ENCODE peak calls at places on chromosomes 2 and 18, in ten cellular contexts. J, T, E, L, G, O, H, I, B and V are unnamed samples.

GRCh38 chr2:209933499-209934458 is 68.7 kb upstream of the RPE start:
- DNase-seq in T (peak; percentile 85), B (no peak), I (no peak), J (peak; percentile 88), H (peak; percentile 63), L (peak; percentile 92), G (no peak), E (no peak), O (peak; percentile 79), V (peak; percentile 26)

GRCh38 chr18:21391074-21391673 is 149.1 kb downstream of the GREB1L start:
- DNase-seq in O (peak; percentile 86), L (peak; percentile 79), E (no peak), B (peak; percentile 89), J (peak; percentile 21), T (peak; percentile 21), G (peak; percentile 78), H (peak; percentile 41), I (no peak), V (peak; percentile 77)

GRCh38 chr2:70103531-70104061 is 16.3 kb downstream of the PCBP1 start:
- DNase-seq in I (no peak), G (no peak), T (no peak), L (no peak), B (no peak), E (peak; percentile 12), O (no peak), H (no peak), J (no peak), V (no peak)

GRCh38 chr2:44296653-44297052 is 21.4 kb downstream of the SLC3A1 start:
- DNase-seq in B (no peak), G (no peak), O (no peak), T (no peak), H (no peak), I (no peak), E (no peak), L (no peak), J (no peak), V (no peak)

GRCh38 chr2:221590861-221591260 is 18.8 kb upstream of the EPHA4 start:
- DNase-seq in O (no peak), J (no peak), B (no peak), I (no peak), L (no peak), G (no peak), T (no peak), H (no peak), E (no peak), V (no peak)

GRCh38 chr2:60175290-60175689 is 378.2 kb downstream of the BCL11A start:
- DNase-seq in I (no peak), E (no peak), B (no peak), H (no peak), G (no peak), O (no peak), J (no peak), T (no peak), L (no peak), V (no peak)

GRCh38 chr2:190869721-190870120 is 10.9 kb upstream of the GLS start:
- DNase-seq in H (no peak), T (no peak), O (no peak), L (no peak), I (no peak), G (no peak), E (no peak), J (no peak), B (no peak), V (no peak)

GRCh38 chr2:143802871-143803650 is 673.8 kb downstream of the ARHGAP15 start:
- DNase-seq in G (no peak), H (no peak), L (no peak), T (peak; percentile 10), J (no peak), E (peak; percentile 59), O (no peak), I (no peak), B (no peak), V (no peak)

GRCh38 chr2:9846554-9846953 is 3.3 kb downstream of the TAF1B start:
- DNase-seq in E (no peak), L (peak; percentile 69), B (no peak), O (peak; percentile 43), G (no peak), I (no peak), J (peak; percentile 27), H (peak; percentile 25), T (peak; percentile 50), V (peak; percentile 26)

GRCh38 chr2:143455317-143455716 is 326.1 kb downstream of the ARHGAP15 start:
- DNase-seq in O (no peak), I (no peak), T (no peak), B (no peak), H (no peak), G (no peak), E (no peak), J (no peak), L (no peak), V (no peak)

GRCh38 chr2:182110326-182110725 is 124.7 kb downstream of the PPP1R1C start:
- DNase-seq in G (no peak), H (no peak), I (no peak), T (no peak), J (no peak), O (no peak), B (no peak), L (no peak), E (no peak), V (no peak)

DNA sequence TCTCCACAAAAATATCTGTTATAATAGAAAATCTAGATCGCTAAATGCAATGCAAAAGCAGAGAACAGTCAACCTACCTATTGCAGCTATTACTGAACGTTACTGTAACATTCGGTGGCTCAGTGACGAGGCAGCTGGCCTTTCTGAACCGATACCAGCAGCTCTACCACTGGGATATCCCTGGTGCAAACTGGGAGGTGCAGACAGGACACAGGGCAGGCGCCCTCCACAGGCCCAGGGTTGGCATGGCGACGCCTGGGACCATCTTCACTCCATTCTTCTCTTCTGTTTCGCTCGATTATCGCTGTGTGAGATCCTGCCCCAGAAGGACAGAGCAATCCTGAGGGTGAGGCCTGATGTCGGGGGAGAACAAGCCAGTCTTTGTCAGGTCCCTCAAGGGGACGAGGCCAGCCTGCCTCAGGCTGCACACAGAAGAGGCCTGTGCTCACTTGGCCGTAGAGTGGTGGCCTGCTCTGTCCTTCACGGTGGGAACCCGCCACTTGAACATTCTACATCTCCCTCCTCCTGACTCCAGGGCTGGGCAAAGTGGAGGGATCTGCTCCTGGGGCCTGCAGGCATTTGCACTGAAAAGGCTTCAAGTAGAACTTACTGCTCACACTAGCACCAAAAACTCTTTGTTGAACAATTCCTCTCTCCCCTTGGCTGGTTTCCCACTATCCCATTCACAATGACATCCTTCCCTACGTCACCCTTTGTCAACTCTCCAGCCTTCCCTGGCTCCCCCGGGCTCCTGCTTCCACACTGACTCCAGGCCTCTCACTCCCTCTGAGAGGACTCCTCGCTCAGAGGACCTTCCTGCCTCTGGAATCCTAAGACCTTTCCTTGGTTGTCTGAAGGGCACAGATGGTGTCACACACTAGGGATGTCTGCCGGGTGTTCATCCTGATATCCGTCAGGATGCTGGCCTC is 49.7 kb downstream of the CYRIA start:
- DNase-seq in I (no peak), G (no peak), E (no peak), T (no peak), O (peak; percentile 28), B (no peak), H (no peak), J (peak; percentile 65), L (no peak), V (no peak)
- TF ChIP-seq CTCF in I (no peak), G (no peak), E (no peak), T (no peak), O (no peak), B (no peak), H (no peak), J (no peak), L (no peak), V (no peak)

GRCh38 chr18:77087391-77088141 is 45.0 kb downstream of the MBP start:
- DNase-seq in O (peak; percentile 38), B (no peak), I (no peak), J (no peak), H (peak; percentile 62), L (peak; percentile 51), G (no peak), E (no peak), T (peak; percentile 76), V (peak; percentile 76)
- H3K4me3 ChIP-seq in O (peak overlapping the region; percentile 39), B (no peak overlapping the region), I (no peak overlapping the region), J (peak overlapping the region; percentile 42), H (peak overlapping the region; percentile 50), L (peak overlapping the region; percentile 52), G (no peak overlapping the region), E (no peak overlapping the region), T (peak overlapping the region; percentile 53), V (peak overlapping the region; percentile 36)

DNA sequence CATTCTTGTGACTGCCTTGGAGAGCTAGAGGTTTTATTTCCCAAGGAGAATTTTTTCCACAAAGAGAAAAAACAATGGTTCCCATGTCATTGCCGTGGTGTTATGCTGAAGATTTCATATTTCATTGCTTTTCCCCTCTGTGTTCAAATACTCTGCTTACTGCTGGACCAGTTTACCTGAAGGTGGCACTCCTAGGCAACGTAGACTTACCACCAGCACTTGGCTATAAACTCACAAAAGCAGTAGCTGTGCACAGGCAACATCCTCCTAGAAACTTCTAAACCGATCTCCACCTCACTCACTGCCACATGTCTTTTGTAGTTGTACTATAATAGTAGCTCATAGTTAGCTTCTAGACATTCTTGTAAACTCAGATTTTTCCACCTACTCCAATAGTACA is 1319.7 kb upstream of the CRIM1 start:
- DNase-seq in E (peak; percentile 74), I (no peak), T (no peak), B (no peak), G (no peak), O (no peak), H (no peak), J (no peak), L (no peak), V (no peak)
- TF ChIP-seq CTCF in E (peak; percentile 62), I (peak; percentile 31), T (no peak), B (no peak), G (peak; percentile 14), O (no peak), H (no peak), J (no peak), L (no peak), V (no peak)

GRCh38 chr2:173872714-173873113 is 92.5 kb downstream of the SP3 start:
- DNase-seq in E (no peak), G (no peak), O (no peak), H (no peak), T (no peak), J (no peak), I (no peak), L (no peak), B (no peak), V (no peak)

GRCh38 chr2:173869830-173870229 is 95.3 kb downstream of the SP3 start:
- DNase-seq in G (no peak), L (no peak), O (no peak), J (no peak), I (no peak), B (no peak), H (no peak), T (no peak), E (no peak), V (no peak)

GRCh38 chr2:173876833-173877413 is 88.2 kb downstream of the SP3 start:
- DNase-seq in H (no peak), E (no peak), G (no peak), J (no peak), T (no peak), O (no peak), L (no peak), B (no peak), I (no peak), V (no peak)

GRCh38 chr2:173874003-173874898 is 90.9 kb downstream of the SP3 start:
- DNase-seq in G (no peak), B (no peak), E (no peak), L (no peak), H (no peak), J (no peak), O (no peak), I (no peak), T (no peak), V (no peak)

DNA sequence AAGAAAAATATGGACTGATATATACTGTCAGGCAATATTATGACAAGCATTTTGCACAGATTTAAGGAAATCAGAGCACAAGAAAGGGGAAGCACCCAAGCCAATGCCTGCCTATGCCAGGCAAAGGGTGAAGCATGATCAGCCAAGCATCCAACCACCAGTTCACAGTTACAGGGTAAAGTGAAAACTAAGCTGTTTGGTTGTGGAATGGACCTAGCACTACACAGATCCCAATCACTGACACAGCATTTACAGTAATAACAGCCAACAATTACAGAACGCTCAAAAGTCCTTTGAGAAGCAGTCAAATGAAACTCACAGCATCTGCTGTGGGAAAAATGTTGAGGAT is 90.3 kb downstream of the SP3 start:
- DNase-seq in G (peak; percentile 56), E (no peak), O (no peak), J (no peak), I (no peak), L (no peak), T (no peak), B (no peak), H (no peak), V (no peak)
- H3K4me3 ChIP-seq in G (no peak overlapping the region), E (no peak overlapping the region), O (no peak overlapping the region), J (no peak overlapping the region), I (no peak overlapping the region), L (no peak overlapping the region), T (no peak overlapping the region), B (no peak overlapping the region), H (no peak overlapping the region), V (no peak overlapping the region)